ENCODE peak calls at places on chromosomes 12 and 14, in ten cellular contexts. V is hypothalamus; H is RPMI7951; M is AG09319; K is A549; P is CD8-positive, alpha-beta T cell; S is stromal cell of bone marrow; U is activated CD8-positive, alpha-beta T cell treated with anti-CD3 and anti-CD28 coated beads, Interleukin-2, amount 10 ng/mL, durations not matched to agents 7 days and 5 days; Z is T1000; R is epithelial cell of esophagus. G is an unnamed sample.
A peak's percentile ranks its signal among the peaks of the same experiment; 100 is the strongest.

GRCh38 chr12:67630373-67631088 is 18.0 kb upstream of the DYRK2 start:
- DNase-seq in V (no peak), H (peak; percentile 68), M (no peak), K (no peak), P (peak; percentile 95), S (no peak), U (peak; percentile 94), Z (no peak), R (no peak), G (no peak)

GRCh38 chr12:116161588-116161987 is 115.9 kb downstream of the MED13L start:
- DNase-seq in V (no peak), H (no peak), M (no peak), K (no peak), P (no peak), S (no peak), U (no peak), Z (no peak), R (peak; percentile 71), G (no peak)

GRCh38 chr12:113285679-113286645 is 48.9 kb downstream of the SLC8B1 start:
- DNase-seq in V (no peak), H (no peak), M (no peak), K (no peak), P (no peak), S (no peak), U (no peak), Z (no peak), R (no peak), G (no peak)

GRCh38 chr12:116524964-116525379 is 34.2 kb upstream of the MAP1LC3B2 start:
- DNase-seq in V (no peak), H (peak; percentile 80), M (no peak), K (no peak), P (no peak), S (no peak), U (no peak), Z (peak; percentile 64), R (peak; percentile 55), G (no peak)

GRCh38 chr12:64840949-64841717 is 16.7 kb downstream of the TBC1D30 start:
- DNase-seq in V (no peak), H (no peak), M (no peak), K (no peak), P (no peak), S (no peak), U (no peak), Z (no peak), R (peak; percentile 18), G (no peak)

GRCh38 chr12:67515679-67516363 is 132.7 kb upstream of the DYRK2 start:
- DNase-seq in V (no peak), H (peak; percentile 27), M (no peak), K (no peak), P (peak; percentile 50), S (no peak), U (peak; percentile 72), Z (no peak), R (no peak), G (no peak)

GRCh38 chr12:7327913-7328312 is 24.0 kb downstream of the ACSM4 start:
- DNase-seq in V (no peak), H (peak; percentile 33), M (no peak), K (no peak), P (no peak), S (no peak), U (no peak), Z (no peak), R (no peak), G (no peak)

GRCh38 chr14:103705158-103705523 is 10.1 kb downstream of the XRCC3 start:
- DNase-seq in V (no peak), H (no peak), M (no peak), K (no peak), P (no peak), S (no peak), U (no peak), Z (no peak), R (peak; percentile 46), G (no peak)

GRCh38 chr12:92759634-92760268 is 57.0 kb downstream of the PLEKHG7 start:
- DNase-seq in V (no peak), H (peak; percentile 94), M (no peak), K (peak; percentile 52), P (no peak), S (peak; percentile 89), U (no peak), Z (peak; percentile 90), R (peak; percentile 96), G (no peak)

GRCh38 chr12:71533703-71534102 is 94.1 kb downstream of the LGR5 start:
- DNase-seq in V (no peak), H (no peak), M (no peak), K (no peak), P (no peak), S (no peak), U (no peak), Z (no peak), R (no peak), G (no peak)

GRCh38 chr12:42541965-42542364 is 47.6 kb downstream of the PRICKLE1 start:
- DNase-seq in V (no peak), H (no peak), M (no peak), K (no peak), P (no peak), S (no peak), U (no peak), Z (no peak), R (no peak), G (no peak)

GRCh38 chr14:77316872-77317271 is 3.8 kb downstream of the POMT2 start:
- DNase-seq in V (no peak), H (no peak), M (no peak), K (no peak), P (no peak), S (no peak), U (no peak), Z (no peak), R (peak; percentile 81), G (no peak)

GRCh38 chr12:3832738-3833137 is 40.5 kb downstream of the PARP11 start:
- DNase-seq in V (no peak), H (no peak), M (no peak), K (no peak), P (no peak), S (no peak), U (no peak), Z (no peak), R (peak; percentile 30), G (no peak)

GRCh38 chr12:67813509-67813908 is 165.0 kb downstream of the DYRK2 start:
- DNase-seq in V (no peak), H (no peak), M (no peak), K (no peak), P (no peak), S (no peak), U (no peak), Z (no peak), R (no peak), G (no peak)

GRCh38 chr12:116068853-116069252 is 208.6 kb downstream of the MED13L start:
- DNase-seq in V (no peak), H (no peak), M (no peak), K (no peak), P (no peak), S (no peak), U (no peak), Z (no peak), R (no peak), G (no peak)

GRCh38 chr12:104793280-104793679 is 164.8 kb downstream of the SLC41A2 start:
- DNase-seq in V (no peak), H (peak; percentile 97), M (peak; percentile 81), K (no peak), P (no peak), S (peak; percentile 88), U (no peak), Z (no peak), R (no peak), G (no peak)

GRCh38 chr14:51269634-51270033 is 29.6 kb downstream of the TMX1 start:
- DNase-seq in V (no peak), H (no peak), M (no peak), K (no peak), P (no peak), S (no peak), U (no peak), Z (no peak), R (no peak), G (no peak)

GRCh38 chr12:50786498-50787231 is 22.8 kb downstream of the ATF1 start:
- DNase-seq in V (no peak), H (peak; percentile 90), M (peak; percentile 81), K (peak; percentile 84), P (no peak), S (no peak), U (no peak), Z (peak; percentile 73), R (peak; percentile 99), G (no peak)

GRCh38 chr14:72594099-72594901 is 299.6 kb downstream of the DPF3 start:
- DNase-seq in V (no peak), H (no peak), M (no peak), K (no peak), P (no peak), S (no peak), U (peak; percentile 86), Z (no peak), R (no peak), G (no peak)

GRCh38 chr14:87468531-87468930 is 524.5 kb downstream of the GALC start:
- DNase-seq in V (no peak), H (no peak), M (no peak), K (no peak), P (no peak), S (no peak), U (no peak), Z (no peak), R (peak; percentile 11), G (no peak)

GRCh38 chr12:129531004-129531403 is 372.8 kb downstream of the TMEM132D start:
- DNase-seq in V (no peak), H (peak; percentile 36), M (no peak), K (no peak), P (no peak), S (no peak), U (no peak), Z (no peak), R (peak; percentile 1), G (no peak)

GRCh38 chr12:29073631-29074239 is 75.3 kb upstream of the FAR2 start:
- DNase-seq in V (no peak), H (peak; percentile 43), M (peak; percentile 20), K (no peak), P (no peak), S (peak; percentile 38), U (peak; percentile 31), Z (peak; percentile 8), R (peak; percentile 64), G (peak; percentile 6)

GRCh38 chr12:125436686-125437085 is 371.5 kb downstream of the AACS start:
- DNase-seq in V (no peak), H (no peak), M (no peak), K (no peak), P (no peak), S (no peak), U (no peak), Z (no peak), R (no peak), G (no peak)

GRCh38 chr14:36952702-36953101 is 219.7 kb downstream of the SLC25A21 start:
- DNase-seq in V (no peak), H (peak; percentile 27), M (peak; percentile 60), K (peak; percentile 24), P (no peak), S (peak; percentile 45), U (no peak), Z (no peak), R (peak; percentile 93), G (no peak)

GRCh38 chr12:46839232-46839631 is 13.4 kb upstream of the SLC38A4 start:
- DNase-seq in V (no peak), H (no peak), M (no peak), K (no peak), P (no peak), S (no peak), U (no peak), Z (no peak), R (no peak), G (no peak)

GRCh38 chr14:65485516-65485915 is 73.0 kb downstream of the FUT8 start:
- DNase-seq in V (no peak), H (no peak), M (no peak), K (no peak), P (no peak), S (no peak), U (no peak), Z (no peak), R (no peak), G (no peak)

GRCh38 chr12:93526786-93527428 is 45.6 kb upstream of the SOCS2 start:
- DNase-seq in V (no peak), H (peak; percentile 91), M (peak; percentile 80), K (peak; percentile 28), P (no peak), S (peak; percentile 63), U (no peak), Z (peak; percentile 99), R (peak; percentile 82), G (no peak)

GRCh38 chr12:80443974-80444666 is at the start of gene PTPRQ:
- DNase-seq in V (no peak), H (no peak), M (peak; percentile 7), K (no peak), P (no peak), S (no peak), U (no peak), Z (no peak), R (peak; percentile 28), G (no peak)